ENCODE peak calls at places on chromosome 3, in nine cellular contexts. M is Peyer's patch; D is mesenchymal stem cell; F is stimulated activated CD8-positive, alpha-beta memory T cell treated with anti-CD3 and anti-CD28 coated beads, Interleukin-7, amount 100 ng/mL, for 4 hours; K is activated T-cell treated with anti-CD3 and anti-CD28 coated beads for 24 hours; Z is cardiac fibroblast; R is stimulated activated CD4-positive, alpha-beta T cell treated with anti-CD3 and anti-CD28 coated beads, Interleukin-2, amount 100 ng/mL, for 24 hours; I is A172; N is anterior cingulate cortex. Q is an unnamed sample.

GRCh38 chr3:177528306-177529070 is 331.2 kb upstream of the TBL1XR1 start:
- DNase-seq in N (no peak), F (no peak), I (no peak), Z (peak), D (no peak), M (no peak), K (no peak), R (no peak), Q (no peak)

GRCh38 chr3:40310690-40311089 is 1.2 kb downstream of the EIF1B start:
- DNase-seq in N (no peak), K (no peak), M (no peak), R (no peak), I (no peak), D (peak), F (no peak), Z (peak), Q (no peak)

GRCh38 chr3:178060406-178060805 is 475.8 kb upstream of the KCNMB2 start:
- DNase-seq in Z (peak), R (no peak), M (no peak), K (no peak), D (peak), N (no peak), I (no peak), F (no peak), Q (no peak)

GRCh38 chr3:8647137-8647970 is 2.8 kb upstream of the SSUH2 start:
- DNase-seq in N (no peak), D (no peak), M (no peak), Z (no peak), R (no peak), K (no peak), F (no peak), I (no peak), Q (no peak)

GRCh38 chr3:118817748-118818165 is 216.9 kb downstream of the IGSF11 start:
- DNase-seq in N (no peak), R (peak), M (peak), Z (peak), K (peak), F (no peak), D (peak), I (peak), Q (no peak)

GRCh38 chr3:184593201-184593922 is 31.8 kb downstream of the EPHB3 start:
- DNase-seq in I (no peak), R (no peak), F (no peak), Z (peak), K (no peak), N (no peak), M (no peak), D (peak), Q (no peak)

GRCh38 chr3:55402886-55403605 is 84.1 kb downstream of the WNT5A start:
- DNase-seq in F (no peak), I (no peak), K (no peak), N (no peak), M (no peak), D (peak), Z (peak), R (no peak), Q (no peak)

GRCh38 chr3:9820944-9821343 is 10.9 kb downstream of the TTLL3 start:
- DNase-seq in D (peak), K (no peak), M (no peak), Z (peak), N (no peak), I (no peak), R (no peak), F (no peak), Q (no peak)

GRCh38 chr3:153443961-153444360 is 281.9 kb downstream of the RAP2B start:
- DNase-seq in I (peak), Z (peak), F (no peak), M (no peak), K (no peak), N (no peak), D (peak), R (no peak), Q (no peak)

GRCh38 chr3:178532414-178532813 is 3.8 kb upstream of the KCNMB2 start:
- DNase-seq in K (no peak), F (no peak), Z (peak), I (no peak), R (no peak), N (no peak), M (no peak), D (no peak), Q (no peak)

GRCh38 chr3:56131976-56132590 is 336.2 kb downstream of the ERC2 start:
- DNase-seq in K (no peak), M (no peak), F (no peak), D (peak), Z (peak), N (no peak), I (peak), R (peak), Q (no peak)

GRCh38 chr3:141070727-141071357 is 19.7 kb downstream of the SPSB4 start:
- DNase-seq in N (no peak), D (no peak), K (no peak), R (no peak), M (no peak), Z (no peak), I (no peak), F (no peak), Q (no peak)

GRCh38 chr3:30693470-30694120 is 87.2 kb downstream of the TGFBR2 start:
- DNase-seq in R (no peak), K (peak), M (peak), F (peak), N (peak), I (peak), D (peak), Z (peak), Q (no peak)

GRCh38 chr3:178310833-178311380 is 225.3 kb upstream of the KCNMB2 start:
- DNase-seq in Z (no peak), K (no peak), D (no peak), R (no peak), I (no peak), M (no peak), N (no peak), F (no peak), Q (no peak)

GRCh38 chr3:149554826-149555225 is 80.3 kb downstream of the TM4SF4 start:
- DNase-seq in F (no peak), I (peak), N (no peak), R (no peak), K (no peak), Z (peak), D (peak), M (no peak), Q (no peak)

GRCh38 chr3:69288161-69288895 is 97.6 kb downstream of the FRMD4B start:
- DNase-seq in D (no peak), K (peak), F (no peak), N (no peak), Z (no peak), I (no peak), M (no peak), R (peak), Q (peak)

GRCh38 chr3:32861681-32862080 is 43.9 kb downstream of the TRIM71 start:
- DNase-seq in N (no peak), D (no peak), M (no peak), K (no peak), F (no peak), I (no peak), Z (no peak), R (no peak), Q (no peak)

GRCh38 chr3:100384735-100385134 is 16.2 kb downstream of the TOMM70 start:
- DNase-seq in N (no peak), D (peak), F (no peak), I (no peak), K (no peak), Z (no peak), M (no peak), R (no peak), Q (no peak)

GRCh38 chr3:132317229-132317948 is at the start of gene ACP3:
- DNase-seq in K (no peak), I (peak), D (peak), F (no peak), Z (peak), M (no peak), R (no peak), N (peak), Q (no peak)

GRCh38 chr3:71201939-71202338 is 381.6 kb downstream of the FOXP1 start:
- DNase-seq in K (no peak), F (no peak), R (no peak), N (peak), I (no peak), M (peak), Z (peak), D (no peak), Q (no peak)

GRCh38 chr3:160739079-160739478 is 17.0 kb upstream of the PPM1L start:
- DNase-seq in D (no peak), K (no peak), N (no peak), F (no peak), I (peak), R (no peak), M (no peak), Z (peak), Q (no peak)

GRCh38 chr3:113914646-113915045 is 33.2 kb upstream of the ZDHHC23 start:
- DNase-seq in K (no peak), Z (peak), M (no peak), D (no peak), F (no peak), N (no peak), R (no peak), I (no peak), Q (no peak)

GRCh38 chr3:161914703-161915102 is 418.1 kb downstream of the OTOL1 start:
- DNase-seq in R (no peak), N (peak), I (peak), D (peak), K (no peak), Z (peak), M (peak), F (no peak), Q (no peak)

GRCh38 chr3:10459954-10460754 is 45.2 kb downstream of the ATP2B2 start:
- DNase-seq in N (no peak), Z (peak), K (peak), I (peak), D (peak), F (no peak), M (no peak), R (peak), Q (no peak)

GRCh38 chr3:39376929-39377634 is 6.1 kb upstream of the SLC25A38 start:
- DNase-seq in F (no peak), R (no peak), Z (no peak), I (no peak), K (no peak), D (no peak), M (no peak), N (no peak), Q (no peak)

GRCh38 chr3:188507244-188507720 is 353.3 kb downstream of the LPP start:
- DNase-seq in F (no peak), I (peak), D (peak), K (no peak), M (no peak), Z (peak), R (no peak), N (peak), Q (no peak)

GRCh38 chr3:13452490-13453335 is 27.4 kb upstream of the HDAC11 start:
- DNase-seq in D (peak), M (peak), Z (peak), N (peak), I (peak), F (no peak), R (peak), K (peak), Q (no peak)

GRCh38 chr3:107235193-107235922 is 141.9 kb upstream of the CCDC54 start:
- DNase-seq in R (no peak), F (no peak), I (peak), M (no peak), K (no peak), D (peak), Z (peak), N (peak), Q (no peak)

GRCh38 chr3:58665410-58665809 is 1.2 kb downstream of the FAM3D start:
- DNase-seq in K (no peak), D (no peak), N (no peak), R (no peak), M (peak), I (no peak), F (no peak), Z (no peak), Q (no peak)

GRCh38 chr3:138923531-138923994 is 23.4 kb downstream of the FOXL2 start:
- DNase-seq in I (peak), N (peak), F (peak), D (peak), R (peak), Z (peak), K (peak), M (peak), Q (peak)

GRCh38 chr3:57029924-57030323 is 30.5 kb upstream of the SPATA12 start:
- DNase-seq in M (no peak), Z (no peak), F (no peak), D (no peak), N (no peak), I (no peak), R (no peak), K (no peak), Q (no peak)

GRCh38 chr3:35201221-35201620 is 438.1 kb upstream of the ARPP21 start:
- DNase-seq in Z (no peak), M (no peak), N (no peak), F (no peak), R (no peak), D (no peak), K (no peak), I (no peak), Q (no peak)

GRCh38 chr3:184005981-184006507 is 11.6 kb downstream of the ABCC5 start:
- DNase-seq in Z (peak), R (peak), I (peak), M (peak), F (no peak), D (peak), N (no peak), K (no peak), Q (no peak)

GRCh38 chr3:177300842-177301241 is 103.6 kb upstream of the TBL1XR1 start:
- DNase-seq in N (no peak), K (no peak), Z (no peak), I (no peak), F (no peak), D (no peak), M (no peak), R (no peak), Q (no peak)

Q was measured in activated T-helper 9 cell treated with anti-CD3 and anti-CD28 coated beads, Interleukin-2, amount 50 U/mL, for 16 hours.